ENCODE peak calls at places on chromosomes 3 and 15, in four cellular contexts. R is H1, Q is HepG2, N is K562. X is an unnamed sample.
A peak's percentile ranks its signal among the peaks of the same experiment; 100 is the strongest.

GRCh38 chr15:96345560-96346389 is 15.3 kb downstream of the NR2F2 start:
- DNase-seq in R (no peak), Q (peak; percentile 47), N (no peak), X (peak; percentile 94)

GRCh38 chr15:60362318-60363023 is 35.3 kb downstream of the ANXA2 start:
- DNase-seq in R (no peak), Q (peak; percentile 11), N (peak; percentile 22), X (peak; percentile 86)

GRCh38 chr15:28075482-28076029 is 23.6 kb downstream of the OCA2 start:
- DNase-seq in R (no peak), Q (no peak), N (no peak), X (no peak)

GRCh38 chr15:37907136-37907535 is 27.3 kb upstream of the TMCO5A start:
- DNase-seq in R (no peak), Q (no peak), N (no peak), X (peak; percentile 2)

GRCh38 chr3:38805765-38806386 is 10.1 kb downstream of the SCN10A start:
- DNase-seq in R (peak; percentile 15), Q (peak; percentile 60), N (peak; percentile 87), X (peak; percentile 18)

GRCh38 chr3:104316118-104316517 is 1050.6 kb upstream of the ALCAM start:
- DNase-seq in R (no peak), Q (no peak), N (no peak), X (no peak)

GRCh38 chr3:122572940-122573412 is 4.5 kb upstream of the PARP15 start:
- DNase-seq in R (peak; percentile 15), Q (peak; percentile 88), N (peak; percentile 45), X (no peak)

GRCh38 chr3:72595927-72596610 is 252.2 kb downstream of the SHQ1 start:
- DNase-seq in R (no peak), Q (no peak), N (no peak), X (no peak)

GRCh38 chr3:174614046-174614445 is 245.1 kb upstream of the NAALADL2 start:
- DNase-seq in R (no peak), Q (no peak), N (no peak), X (no peak)

DNA sequence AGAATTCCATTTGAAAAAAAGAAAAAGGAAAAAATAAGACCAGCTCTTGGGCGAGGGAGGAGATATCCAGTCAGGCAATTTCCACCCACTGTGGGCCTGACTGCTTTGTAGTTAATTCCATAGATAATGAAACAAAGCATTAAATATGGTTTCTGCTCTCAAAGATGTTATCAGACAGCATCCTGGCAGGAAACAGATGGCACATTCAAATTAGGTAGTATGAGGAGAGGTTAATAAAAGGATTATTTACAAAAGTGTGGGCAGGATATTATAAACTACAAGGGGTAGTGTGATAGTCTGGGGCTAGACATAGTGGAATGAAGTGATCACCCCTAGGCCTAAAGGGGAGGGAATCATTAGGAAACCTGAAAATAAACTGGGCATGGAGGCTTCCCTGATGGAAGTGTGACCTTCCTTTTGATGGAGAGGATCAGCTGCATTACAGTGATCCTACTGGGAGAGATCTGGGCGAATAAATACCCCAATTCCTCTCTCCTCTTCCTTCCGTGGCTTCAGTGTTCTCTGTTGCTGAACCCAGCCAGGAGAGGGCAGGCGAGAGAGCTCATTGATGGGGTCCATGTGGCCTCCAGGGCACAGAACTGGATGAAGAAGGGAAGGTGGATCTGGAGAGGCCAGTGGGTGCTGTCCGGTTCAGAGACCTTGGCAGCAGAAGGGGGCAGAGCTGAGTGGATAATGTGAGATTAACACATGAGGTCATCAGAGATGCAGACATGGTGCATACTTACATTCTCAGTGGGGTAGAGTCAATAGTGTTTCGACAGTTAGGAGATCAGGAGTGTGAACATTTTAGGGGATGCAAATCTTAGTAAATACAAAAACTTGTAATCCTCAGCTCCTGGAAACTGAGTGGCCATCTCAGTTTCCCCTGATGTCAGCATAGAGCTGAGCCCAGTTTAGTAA is 193.5 kb downstream of the CLSTN2 start:
- DNase-seq in R (peak; percentile 25), Q (peak; percentile 25), N (peak; percentile 52), X (peak; percentile 25)
- TF ChIP-seq PHF8 in R (no peak), Q (no peak), N (no peak), X (no peak)

GRCh38 chr3:194031867-194032635 is 103.9 kb upstream of the HES1 start:
- DNase-seq in R (no peak), Q (no peak), N (no peak), X (no peak)
- TF ChIP-seq PHF8 in R (no peak), Q (no peak), N (no peak), X (no peak)

DNA sequence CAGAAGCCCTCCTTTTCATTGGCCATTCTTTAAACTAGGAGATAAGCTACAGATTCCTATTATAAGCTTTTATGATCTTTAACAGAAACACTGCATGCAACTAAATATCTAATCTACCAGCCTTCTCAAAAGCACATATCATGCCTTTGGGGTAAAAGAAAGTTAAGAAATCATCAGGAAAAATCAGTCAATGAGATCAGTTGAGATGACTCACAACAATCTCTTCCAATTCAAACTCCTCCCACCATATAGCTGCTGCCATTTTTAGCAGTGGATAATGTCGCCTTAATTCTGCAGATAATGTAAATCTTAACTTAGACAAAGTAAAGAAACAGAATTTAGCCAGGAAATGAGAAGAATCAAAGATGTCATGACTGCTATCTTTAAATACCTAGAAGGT is 135.2 kb upstream of the BCL6 start:
- DNase-seq in R (no peak), Q (no peak), N (no peak), X (no peak)
- TF ChIP-seq PHF8 in R (no peak), Q (no peak), N (no peak), X (no peak)

GRCh38 chr3:155327430-155327829 is 33.9 kb upstream of the STRIT1 start:
- DNase-seq in R (no peak), Q (no peak), N (peak; percentile 62), X (no peak)
- TF ChIP-seq PHF8 in R (no peak), Q (no peak), N (no peak), X (no peak)

GRCh38 chr3:46091971-46092703 is 64.9 kb upstream of the XCR1 start:
- DNase-seq in R (no peak), Q (no peak), N (no peak), X (no peak)
- TF ChIP-seq PHF8 in R (no peak), Q (no peak), N (no peak), X (no peak)

GRCh38 chr3:153442799-153443487 is 280.9 kb downstream of the RAP2B start:
- DNase-seq in R (no peak), Q (no peak), N (no peak), X (no peak)
- TF ChIP-seq PHF8 in R (no peak), Q (no peak), N (no peak), X (no peak)

DNA sequence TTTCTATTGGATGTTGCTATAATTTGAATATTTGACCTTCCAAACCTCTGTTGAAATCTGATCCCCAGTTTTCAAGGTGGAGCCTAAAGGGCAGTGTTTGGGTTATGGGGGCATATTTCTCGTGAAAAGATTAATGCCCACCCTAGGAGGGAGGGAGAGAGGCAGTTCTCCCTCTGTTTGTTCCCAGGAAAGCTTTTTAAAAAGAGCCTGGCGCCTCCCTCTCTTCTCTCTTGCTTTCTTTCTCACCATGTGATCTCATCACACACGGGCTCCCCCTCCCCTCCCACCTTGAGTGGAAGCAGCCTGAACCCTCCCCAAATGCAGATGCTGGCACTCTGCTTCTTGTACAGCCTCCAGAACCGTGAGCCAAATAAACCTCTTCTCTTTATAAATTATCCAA is 12.4 kb upstream of the GABRA5 start:
- DNase-seq in R (no peak), Q (no peak), N (no peak), X (no peak)
- TF ChIP-seq PHF8 in R (no peak), Q (no peak), N (no peak), X (no peak)

DNA sequence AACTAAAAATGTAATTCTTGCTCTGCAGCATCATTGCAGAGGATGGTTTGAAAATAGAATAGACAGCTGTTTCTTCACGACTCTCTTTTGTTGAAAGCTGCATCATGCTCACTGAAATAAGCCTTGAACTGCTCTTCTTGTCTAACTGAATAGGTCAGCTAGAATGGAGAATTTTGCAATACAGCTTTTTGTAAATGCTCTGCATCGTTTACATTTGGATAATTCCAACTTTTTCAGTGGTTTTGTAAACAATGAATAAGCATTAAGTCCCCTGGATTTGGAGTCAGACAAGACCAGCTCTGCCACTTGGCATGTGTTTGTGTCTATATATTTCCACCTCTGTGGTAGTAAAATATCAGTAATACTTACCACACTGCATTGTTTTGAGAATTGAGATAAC is 95.2 kb downstream of the PLSCR2 start:
- DNase-seq in R (no peak), Q (no peak), N (no peak), X (peak; percentile 47)
- TF ChIP-seq PHF8 in R (no peak), Q (no peak), N (no peak), X (no peak)